ENCODE peak calls at places on chromosomes 5 and 9, in four cellular contexts. H is fibroblast of pulmonary artery, M is tibial nerve, V is uterus. E is an unnamed sample.

GRCh38 chr5:135392256-135392655 is 6.8 kb downstream of the MACROH2A1 start:
- DNase-seq in H (peak), V (no peak), M (no peak), E (no peak)

GRCh38 chr5:135156715-135157404 is 122.8 kb upstream of the PITX1 start:
- DNase-seq in V (no peak), H (no peak), M (no peak), E (no peak)

GRCh38 chr9:78301466-78301865 is 4.5 kb downstream of the PSAT1 start:
- DNase-seq in H (no peak), M (no peak), V (no peak), E (no peak)

GRCh38 chr5:88480766-88481499 is 212.3 kb upstream of the TMEM161B start:
- DNase-seq in H (no peak), M (no peak), V (no peak), E (no peak)

GRCh38 chr9:128370367-128370751 is 815 bp upstream of the URM1 start:
- DNase-seq in H (no peak), M (no peak), V (no peak), E (no peak)

GRCh38 chr9:68697846-68698245 is 7.2 kb upstream of the PIP5K1B start:
- DNase-seq in M (no peak), H (no peak), V (no peak), E (no peak)

GRCh38 chr5:44875661-44876250 is 67.0 kb downstream of the MRPS30 start:
- DNase-seq in M (no peak), V (no peak), H (no peak), E (no peak)

GRCh38 chr5:72355706-72356299 is 35.6 kb downstream of the PTCD2 start:
- DNase-seq in M (no peak), V (no peak), H (peak), E (peak)